ENCODE peak calls at places on chromosomes 16 and 17, in five cellular contexts. A, H, C, D and V are unnamed samples.

GRCh38 chr17:19260958-19261357 is 23.8 kb downstream of the EPN2 start:
- DNase-seq in A (no peak), H (no peak), C (no peak), D (no peak), V (no peak)

GRCh38 chr17:62823111-62823895 is 15.2 kb upstream of the MARCHF10 start:
- DNase-seq in A (no peak), H (no peak), C (no peak), D (no peak), V (no peak)

GRCh38 chr16:50467943-50468748 is 80.0 kb upstream of the NKD1 start:
- DNase-seq in A (no peak), H (peak; percentile 42), C (no peak), D (no peak), V (no peak)

GRCh38 chr16:85935957-85936760 is 37.2 kb downstream of the IRF8 start:
- DNase-seq in A (no peak), H (no peak), C (no peak), D (peak; percentile 70), V (no peak)

GRCh38 chr17:39553326-39553945 is 54.3 kb downstream of the NEUROD2 start:
- DNase-seq in A (no peak), H (no peak), C (no peak), D (no peak), V (no peak)

GRCh38 chr16:49282690-49283375 is 1.2 kb upstream of the CBLN1 start:
- DNase-seq in A (no peak), H (no peak), C (no peak), D (no peak), V (no peak)

GRCh38 chr16:30342751-30343490 is 12.2 kb downstream of the CD2BP2 start:
- DNase-seq in A (no peak), H (no peak), C (no peak), D (no peak), V (no peak)

GRCh38 chr17:32518856-32519768 is 32.3 kb downstream of the CDK5R1 start:
- DNase-seq in A (no peak), H (peak; percentile 71), C (no peak), D (peak; percentile 43), V (peak; percentile 28)

GRCh38 chr16:88447881-88448280 is 5.2 kb upstream of the ZFPM1 start:
- DNase-seq in A (no peak), H (no peak), C (no peak), D (no peak), V (no peak)

GRCh38 chr17:44941712-44942331 is 5.8 kb downstream of the KIF18B start:
- DNase-seq in A (no peak), H (peak; percentile 51), C (no peak), D (no peak), V (peak; percentile 56)

GRCh38 chr17:30520882-30521281 is 43.7 kb downstream of the GOSR1 start:
- DNase-seq in A (no peak), H (no peak), C (no peak), D (no peak), V (peak; percentile 36)

GRCh38 chr17:80821546-80821945 is 170.1 kb upstream of the CHMP6 start:
- DNase-seq in A (no peak), H (peak; percentile 41), C (no peak), D (no peak), V (no peak)

GRCh38 chr17:353213-353837 is 718 bp upstream of the RPH3AL start:
- DNase-seq in A (no peak), H (no peak), C (no peak), D (no peak), V (no peak)

GRCh38 chr17:21285164-21286065 is 904 bp downstream of the MAP2K3 start:
- DNase-seq in A (no peak), H (no peak), C (no peak), D (no peak), V (no peak)

GRCh38 chr17:40019140-40019991 is 4.1 kb downstream of the CSF3 start:
- DNase-seq in A (peak; percentile 55), H (no peak), C (peak; percentile 52), D (no peak), V (no peak)

GRCh38 chr16:66070140-66070887 is 296.2 kb upstream of the CDH5 start:
- DNase-seq in A (no peak), H (no peak), C (peak; percentile 29), D (no peak), V (no peak)

GRCh38 chr17:2937331-2938003 is 125.9 kb downstream of the OR1D5 start:
- DNase-seq in A (no peak), H (no peak), C (no peak), D (no peak), V (no peak)

GRCh38 chr17:40110457-40110856 is 10.1 kb upstream of the NR1D1 start:
- DNase-seq in A (no peak), H (no peak), C (no peak), D (no peak), V (no peak)

GRCh38 chr17:75514299-75515228 is 773 bp downstream of the CASKIN2 start:
- DNase-seq in A (no peak), H (peak; percentile 90), C (no peak), D (no peak), V (no peak)